ENCODE peak calls at places on chromosomes 12 and 14, in eight cellular contexts. I is suprapubic skin, D is Caco-2, F is type B pancreatic cell, B is fibroblast of mammary gland, G is mesothelial cell of epicardium, Y is AG04449, H is neural crest cell. S is an unnamed sample.

GRCh38 chr14:54450535-54450934 is 9.4 kb upstream of the CNIH1 start:
- DNase-seq in H (no peak), I (no peak), D (no peak), B (peak; percentile 93), Y (no peak), F (no peak), G (no peak), S (peak; percentile 76)

GRCh38 chr12:46664771-46665287 is 161.0 kb downstream of the SLC38A4 start:
- DNase-seq in F (no peak), D (no peak), B (peak; percentile 96), Y (peak; percentile 61), H (no peak), I (no peak), G (no peak), S (peak; percentile 25)

GRCh38 chr12:104957388-104958008 is 592 bp downstream of the SLC41A2 start:
- DNase-seq in G (no peak), I (no peak), Y (no peak), F (no peak), D (no peak), B (no peak), H (peak; percentile 22), S (no peak)

GRCh38 chr12:96403870-96404269 is 3.6 kb upstream of the CDK17 start:
- DNase-seq in B (no peak), I (no peak), H (no peak), Y (no peak), F (no peak), G (no peak), D (no peak), S (no peak)

GRCh38 chr12:52891044-52891443 is 13.8 kb downstream of the KRT8 start:
- DNase-seq in G (no peak), H (no peak), Y (no peak), F (no peak), I (no peak), B (no peak), D (no peak), S (no peak)

GRCh38 chr14:96136361-96136760 is 68.3 kb upstream of the BDKRB2 start:
- DNase-seq in B (peak; percentile 62), Y (peak; percentile 41), I (no peak), F (peak; percentile 24), H (no peak), D (no peak), G (no peak), S (no peak)

GRCh38 chr12:70002097-70002911 is 177.3 kb downstream of the MYRFL start:
- DNase-seq in G (no peak), H (no peak), Y (no peak), F (no peak), I (no peak), D (no peak), B (no peak), S (no peak)

GRCh38 chr14:31336646-31337045 is 83.7 kb downstream of the HEATR5A start:
- DNase-seq in D (peak; percentile 29), I (no peak), H (no peak), G (no peak), Y (peak; percentile 40), F (no peak), B (peak; percentile 67), S (no peak)

GRCh38 chr12:7859552-7859951 is 13.2 kb downstream of the SLC2A14 start:
- DNase-seq in F (no peak), G (no peak), B (peak; percentile 86), Y (no peak), D (no peak), H (no peak), I (no peak), S (no peak)

GRCh38 chr12:124855275-124855957 is 8.2 kb downstream of the SCARB1 start:
- DNase-seq in G (no peak), Y (no peak), H (no peak), F (no peak), D (no peak), I (no peak), B (no peak), S (no peak)

GRCh38 chr12:12803186-12803585 is 10.0 kb upstream of the DDX47 start:
- DNase-seq in F (no peak), B (peak; percentile 88), G (no peak), D (peak; percentile 58), Y (no peak), H (no peak), I (no peak), S (peak; percentile 92)

DNA sequence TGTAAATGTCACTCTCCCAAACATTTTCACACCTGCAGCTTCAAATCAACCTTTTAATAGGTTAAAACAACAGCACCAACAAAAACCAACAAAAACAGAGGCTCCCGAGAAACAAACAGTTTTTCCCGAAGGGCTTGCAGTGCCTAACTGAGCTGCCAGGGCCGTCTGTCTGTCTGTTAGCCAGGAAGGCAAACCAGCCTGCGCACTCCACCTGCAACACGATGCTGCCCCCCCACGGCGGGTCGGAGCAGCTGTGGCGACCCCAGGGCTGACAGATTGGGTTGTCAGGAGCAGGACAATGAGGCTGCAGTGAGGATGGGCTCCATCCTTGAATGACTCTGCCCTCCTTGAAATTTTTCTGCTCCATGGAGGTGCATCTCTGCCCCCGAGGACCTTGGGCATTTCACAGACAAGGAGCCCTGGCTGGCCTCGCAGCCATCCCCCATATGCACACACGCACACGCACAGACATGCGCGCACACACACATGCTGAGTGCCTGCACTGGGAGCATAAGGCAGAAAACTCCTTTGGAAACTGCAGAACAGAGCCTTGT is 2.6 kb downstream of the RTL1 start:
- DNase-seq in D (peak; percentile 79), G (peak; percentile 64), I (no peak), H (peak; percentile 66), F (peak; percentile 73), B (no peak), Y (no peak), S (no peak)
- TF ChIP-seq CTCF in D (peak; percentile 39), G (peak; percentile 11), I (no peak), H (peak; percentile 60), F (peak; percentile 61), B (peak; percentile 14), Y (peak; percentile 41), S (no peak)

DNA sequence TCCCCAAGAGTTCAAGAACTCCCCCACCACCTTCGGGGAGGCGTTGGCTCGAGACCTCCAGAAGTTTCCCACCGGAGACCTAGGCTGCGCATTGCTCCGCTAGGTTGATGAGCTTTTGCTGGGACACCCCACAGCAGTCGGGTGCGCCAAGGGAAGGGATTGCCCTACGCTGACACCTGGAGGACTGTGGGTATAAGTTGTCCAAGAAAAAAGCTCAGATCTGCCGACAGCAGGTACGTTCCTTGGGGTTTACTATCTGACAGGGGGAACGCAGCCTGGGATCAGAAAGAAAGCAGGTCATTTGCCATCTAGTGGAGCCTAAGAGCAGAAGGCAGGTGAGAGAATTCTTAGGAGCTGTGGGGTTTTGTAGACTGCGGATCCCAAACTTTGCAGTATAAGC is 98.8 kb downstream of the FRMD6 start:
- DNase-seq in I (no peak), H (no peak), Y (no peak), B (no peak), G (no peak), D (peak; percentile 16), F (no peak), S (no peak)
- TF ChIP-seq CTCF in I (no peak), H (no peak), Y (no peak), B (no peak), G (no peak), D (peak; percentile 17), F (no peak), S (no peak)

GRCh38 chr12:110345176-110345651 is 58.3 kb downstream of the ANAPC7 start:
- DNase-seq in D (peak; percentile 22), F (no peak), B (no peak), I (peak; percentile 86), G (no peak), Y (no peak), H (no peak), S (no peak)
- TF ChIP-seq CTCF in D (no peak), F (no peak), B (no peak), I (no peak), G (no peak), Y (no peak), H (no peak), S (no peak)

GRCh38 chr14:87524011-87524410 is 469.0 kb downstream of the GALC start:
- DNase-seq in I (no peak), Y (no peak), F (no peak), G (no peak), H (no peak), D (no peak), B (no peak), S (no peak)

GRCh38 chr14:87522575-87522974 is 470.4 kb downstream of the GALC start:
- DNase-seq in B (no peak), I (no peak), G (no peak), Y (no peak), F (no peak), D (peak; percentile 24), H (no peak), S (no peak)
- TF ChIP-seq CTCF in B (no peak), I (no peak), G (no peak), Y (no peak), F (no peak), D (no peak), H (no peak), S (no peak)

GRCh38 chr12:53985900-53986685 is 1.1 kb downstream of the HOXC10 start:
- DNase-seq in H (no peak), D (no peak), I (no peak), F (no peak), Y (no peak), G (no peak), B (no peak), S (peak; percentile 79)
- TF ChIP-seq CTCF in H (no peak), D (no peak), I (peak; percentile 26), F (no peak), Y (no peak), G (no peak), B (no peak), S (no peak)

DNA sequence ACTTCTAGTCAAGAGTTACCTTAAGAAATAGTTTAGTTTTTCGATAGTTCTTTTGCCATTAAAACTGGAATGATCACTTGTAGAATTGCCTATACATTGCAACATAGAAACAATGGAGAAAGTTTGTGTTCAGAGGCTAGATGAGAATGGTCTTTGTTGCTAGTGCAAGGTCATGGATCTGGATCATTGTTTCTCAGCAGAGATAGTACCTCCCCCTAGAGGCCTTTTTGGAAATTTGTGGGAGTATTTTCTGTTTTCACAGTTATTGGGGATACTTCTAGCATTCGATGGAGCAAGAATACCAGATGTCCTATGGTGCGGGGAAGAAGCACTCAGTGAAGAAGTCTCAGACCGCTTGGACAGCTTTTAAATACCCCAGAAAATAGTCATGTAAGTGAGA is 138.8 kb upstream of the HMGA2 start:
- DNase-seq in H (no peak), Y (no peak), I (no peak), D (peak; percentile 26), G (no peak), F (no peak), B (peak; percentile 72), S (no peak)
- TF ChIP-seq CTCF in H (peak; percentile 59), Y (peak; percentile 28), I (no peak), D (peak; percentile 64), G (no peak), F (peak; percentile 68), B (peak; percentile 74), S (no peak)